ENCODE peak calls at places on chromosomes 5 and 9, in nine cellular contexts. G, S, Y, N, C, O, T, R and A are unnamed samples.
A peak's percentile ranks its signal among the peaks of the same experiment; 100 is the strongest.

GRCh38 chr9:6538666-6539071 is 106.9 kb downstream of the GLDC start:
- DNase-seq in Y (no peak), T (no peak), O (no peak), N (no peak), R (no peak), S (no peak), G (no peak), C (no peak), A (peak; percentile 68)

GRCh38 chr5:181223041-181223728 is at the start of gene TRIM41:
- DNase-seq in Y (peak; percentile 99), R (peak; percentile 97), T (peak; percentile 99), S (no peak), G (peak; percentile 99), O (no peak), N (peak; percentile 95), C (no peak), A (peak; percentile 98)

GRCh38 chr9:113570749-113571711 is 107.5 kb downstream of the RGS3 start:
- DNase-seq in T (no peak), R (no peak), O (no peak), S (no peak), N (no peak), Y (no peak), G (no peak), C (no peak), A (peak; percentile 77)

GRCh38 chr5:17370651-17371050 is 127.4 kb upstream of the TAF11L2 start:
- DNase-seq in G (no peak), R (no peak), C (no peak), N (no peak), S (no peak), Y (no peak), T (no peak), O (no peak), A (peak; percentile 89)

GRCh38 chr5:78496373-78496772 is 136.0 kb downstream of the SCAMP1 start:
- DNase-seq in N (no peak), S (no peak), T (no peak), R (peak; percentile 34), O (no peak), G (no peak), C (no peak), Y (no peak), A (peak; percentile 71)

GRCh38 chr9:133978226-133979123 is 13.6 kb downstream of the VAV2 start:
- DNase-seq in S (no peak), Y (peak; percentile 8), R (no peak), G (no peak), N (no peak), O (no peak), C (no peak), T (no peak), A (no peak)

GRCh38 chr5:50751064-50751657 is 84.7 kb downstream of the PARP8 start:
- DNase-seq in O (no peak), N (peak; percentile 64), C (no peak), G (peak; percentile 83), Y (no peak), T (peak; percentile 74), R (no peak), S (no peak), A (peak; percentile 65)

GRCh38 chr5:170393235-170393634 is 4.1 kb upstream of the KCNMB1 start:
- DNase-seq in S (no peak), C (no peak), T (no peak), R (no peak), Y (no peak), O (no peak), G (no peak), N (no peak), A (no peak)

GRCh38 chr5:150155258-150156032 is at the start of gene PDGFRB:
- DNase-seq in T (peak; percentile 82), O (no peak), N (peak; percentile 61), G (no peak), C (no peak), S (no peak), Y (peak; percentile 67), R (peak; percentile 55), A (peak; percentile 8)

GRCh38 chr5:18560602-18561001 is 926.3 kb downstream of the TAF11L14 start:
- DNase-seq in O (no peak), R (no peak), T (no peak), C (no peak), N (no peak), S (no peak), Y (no peak), G (no peak), A (no peak)

GRCh38 chr9:33946779-33947535 is 101.7 kb downstream of the UBAP2 start:
- DNase-seq in T (no peak), G (no peak), C (no peak), R (no peak), Y (no peak), S (no peak), N (peak; percentile 95), O (no peak), A (peak; percentile 76)

GRCh38 chr9:113599647-113600476 is 136.3 kb downstream of the RGS3 start:
- DNase-seq in R (no peak), Y (no peak), C (no peak), T (peak; percentile 85), G (no peak), O (no peak), S (no peak), N (no peak), A (peak; percentile 36)

GRCh38 chr5:6634327-6634713 is 1.1 kb downstream of the SRD5A1 start:
- DNase-seq in C (no peak), T (peak; percentile 21), Y (no peak), G (peak; percentile 49), N (no peak), S (no peak), R (no peak), O (no peak), A (no peak)

GRCh38 chr5:43227655-43228054 is 35.6 kb downstream of the NIM1K start:
- DNase-seq in C (no peak), S (no peak), O (no peak), R (no peak), N (peak; percentile 49), T (peak; percentile 47), G (peak; percentile 20), Y (no peak), A (peak; percentile 59)

GRCh38 chr5:81027481-81028058 is 67.4 kb downstream of the RASGRF2 start:
- DNase-seq in C (no peak), Y (no peak), G (no peak), R (no peak), T (no peak), N (no peak), O (no peak), S (no peak), A (no peak)

GRCh38 chr5:65767565-65767964 is 45.6 kb downstream of the NLN start:
- DNase-seq in N (no peak), Y (no peak), S (no peak), T (no peak), G (no peak), C (no peak), R (no peak), O (no peak), A (no peak)

GRCh38 chr5:176762489-176762888 is 47.9 kb upstream of the UNC5A start:
- DNase-seq in C (no peak), G (no peak), Y (no peak), R (no peak), N (peak; percentile 2), T (no peak), S (no peak), O (no peak), A (no peak)

GRCh38 chr9:101442248-101443136 is 6.9 kb upstream of the ALDOB start:
- DNase-seq in T (no peak), R (peak; percentile 42), G (no peak), N (no peak), S (no peak), O (no peak), Y (no peak), C (no peak), A (no peak)

GRCh38 chr5:34806532-34806931 is 32.4 kb upstream of the TTC23L start:
- DNase-seq in C (no peak), S (no peak), T (no peak), G (no peak), O (no peak), N (no peak), R (no peak), Y (peak; percentile 40), A (no peak)